ENCODE peak calls at places on chromosomes 5 and 9, in eight cellular contexts. H is kidney epithelial cell; D is MM.1S; G is gastrocnemius medialis; Y is heart right ventricle; K is WERI-Rb-1; W is CD8-positive, alpha-beta memory T cell; C is tibial nerve. E is an unnamed sample.

GRCh38 chr9:107890921-107891465 is 401.4 kb upstream of the KLF4 start:
- DNase-seq in H (peak; percentile 54), D (no peak), G (no peak), Y (no peak), K (no peak), W (no peak), C (no peak), E (no peak)

GRCh38 chr5:77316871-77317661 is 106.6 kb downstream of the PDE8B start:
- DNase-seq in H (no peak), D (no peak), G (no peak), Y (no peak), K (no peak), W (no peak), C (no peak), E (no peak)

GRCh38 chr9:104240890-104241289 is 146.8 kb downstream of the SMC2 start:
- DNase-seq in H (no peak), D (no peak), G (no peak), Y (no peak), K (no peak), W (no peak), C (no peak), E (no peak)

GRCh38 chr9:104091708-104092107 is 2.4 kb upstream of the SMC2 start:
- DNase-seq in H (no peak), D (no peak), G (peak; percentile 33), Y (peak; percentile 55), K (no peak), W (no peak), C (no peak), E (no peak)

GRCh38 chr5:133114166-133114932 is 62.5 kb downstream of the HSPA4 start:
- DNase-seq in H (no peak), D (no peak), G (no peak), Y (no peak), K (peak; percentile 41), W (no peak), C (no peak), E (no peak)

GRCh38 chr5:135829179-135829578 is 5.3 kb upstream of the SLC25A48 start:
- DNase-seq in H (no peak), D (no peak), G (no peak), Y (no peak), K (no peak), W (no peak), C (no peak), E (peak; percentile 30)

GRCh38 chr9:2718001-2718697 is 839 bp downstream of the KCNV2 start:
- DNase-seq in H (no peak), D (no peak), G (no peak), Y (no peak), K (peak; percentile 92), W (no peak), C (no peak), E (no peak)

GRCh38 chr9:115691097-115691496 is 462.5 kb upstream of the PAPPA start:
- DNase-seq in H (peak; percentile 92), D (no peak), G (no peak), Y (no peak), K (no peak), W (no peak), C (no peak), E (no peak)

GRCh38 chr5:36156619-36157018 is 4.7 kb downstream of the SKP2 start:
- DNase-seq in H (no peak), D (no peak), G (no peak), Y (no peak), K (no peak), W (no peak), C (no peak), E (no peak)

GRCh38 chr5:150862070-150862469 is 15.7 kb downstream of the IRGM start:
- DNase-seq in H (no peak), D (no peak), G (no peak), Y (no peak), K (no peak), W (no peak), C (no peak), E (no peak)

GRCh38 chr9:122217640-122218039 is 11.1 kb downstream of the LHX6 start:
- DNase-seq in H (no peak), D (no peak), G (no peak), Y (no peak), K (no peak), W (no peak), C (no peak), E (peak; percentile 17)

GRCh38 chr9:133994359-133995011 is 2.4 kb upstream of the VAV2 start:
- DNase-seq in H (no peak), D (peak; percentile 62), G (peak; percentile 39), Y (peak; percentile 78), K (peak; percentile 86), W (peak; percentile 60), C (peak; percentile 79), E (peak; percentile 96)

GRCh38 chr5:134396274-134396673 is 15.4 kb downstream of the CDKN2AIPNL start:
- DNase-seq in H (no peak), D (no peak), G (no peak), Y (no peak), K (no peak), W (no peak), C (no peak), E (no peak)

GRCh38 chr5:176441921-176442323 is 6.3 kb upstream of the FAF2 start:
- DNase-seq in H (no peak), D (no peak), G (no peak), Y (no peak), K (peak; percentile 39), W (no peak), C (no peak), E (peak; percentile 64)

GRCh38 chr9:113508111-113508749 is 44.7 kb downstream of the RGS3 start:
- DNase-seq in H (no peak), D (no peak), G (no peak), Y (no peak), K (no peak), W (no peak), C (peak; percentile 27), E (peak; percentile 70)

GRCh38 chr9:124855944-124856773 is 2.9 kb downstream of the WDR38 start:
- DNase-seq in H (no peak), D (no peak), G (no peak), Y (no peak), K (peak; percentile 86), W (no peak), C (no peak), E (peak; percentile 93)

GRCh38 chr9:21854119-21854518 is 51.7 kb downstream of the MTAP start:
- DNase-seq in H (no peak), D (no peak), G (no peak), Y (no peak), K (no peak), W (no peak), C (no peak), E (no peak)

GRCh38 chr9:25716220-25716872 is 38.1 kb upstream of the TUSC1 start:
- DNase-seq in H (peak; percentile 34), D (no peak), G (no peak), Y (peak; percentile 4), K (no peak), W (no peak), C (peak; percentile 4), E (peak; percentile 80)

GRCh38 chr9:136014147-136014927 is 53.2 kb upstream of the UBAC1 start:
- DNase-seq in H (no peak), D (no peak), G (no peak), Y (no peak), K (no peak), W (no peak), C (no peak), E (no peak)

GRCh38 chr9:97474373-97474925 is 27.0 kb upstream of the TMOD1 start:
- DNase-seq in H (no peak), D (no peak), G (no peak), Y (no peak), K (no peak), W (no peak), C (no peak), E (no peak)

GRCh38 chr5:132677191-132677590 is 3.4 kb downstream of the IL4 start:
- DNase-seq in H (peak; percentile 83), D (no peak), G (no peak), Y (no peak), K (peak; percentile 55), W (no peak), C (no peak), E (peak; percentile 78)

GRCh38 chr5:61625682-61626620 is 293.9 kb downstream of the ZSWIM6 start:
- DNase-seq in H (no peak), D (peak; percentile 22), G (peak; percentile 31), Y (peak; percentile 82), K (no peak), W (peak; percentile 4), C (peak; percentile 43), E (peak; percentile 91)

DNA sequence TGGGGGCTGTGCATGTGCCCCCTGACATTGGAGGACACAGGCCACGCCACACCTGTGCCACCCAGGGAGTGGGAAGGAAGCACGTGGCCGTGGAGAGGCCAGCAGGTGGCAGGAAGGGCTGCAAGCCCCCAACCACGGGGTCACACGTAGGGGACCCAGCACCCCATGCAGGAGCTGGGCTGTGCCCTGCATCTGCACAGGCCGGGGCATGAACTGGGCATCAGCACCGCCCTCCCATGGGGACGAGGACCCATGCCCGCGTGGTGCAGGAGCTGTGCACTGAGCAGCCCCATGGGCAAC is 13.8 kb upstream of the CLPTM1L start:
- DNase-seq in H (no peak), D (no peak), G (no peak), Y (no peak), K (no peak), W (no peak), C (no peak), E (no peak)
- H3K27me3 ChIP-seq in H (peaks cover 18% of the 10 kb centered on the region), D (peaks cover 3% of the 10 kb centered on the region), G (peaks cover 31% of the 10 kb centered on the region), Y (peaks cover 67% of the 10 kb centered on the region), K (no peaks in the 10 kb centered on the region), W (peaks cover 19% of the 10 kb centered on the region), C (no peaks in the 10 kb centered on the region), E (peaks cover 3% of the 10 kb centered on the region)

GRCh38 chr5:5512496-5512895 is 90.0 kb downstream of the ICE1 start:
- DNase-seq in H (no peak), D (no peak), G (no peak), Y (no peak), K (no peak), W (no peak), C (no peak), E (no peak)

GRCh38 chr5:5511904-5512416 is 89.5 kb downstream of the ICE1 start:
- DNase-seq in H (no peak), D (no peak), G (no peak), Y (no peak), K (no peak), W (no peak), C (no peak), E (no peak)
- H3K27me3 ChIP-seq in H (no peaks in the 10 kb centered on the region), D (no peaks in the 10 kb centered on the region), G (no peaks in the 10 kb centered on the region), Y (peaks cover 3% of the 10 kb centered on the region), K (no peaks in the 10 kb centered on the region), W (peaks cover 2% of the 10 kb centered on the region), C (no peaks in the 10 kb centered on the region), E (no peaks in the 10 kb centered on the region)

GRCh38 chr5:157193699-157194424 is 13.2 kb downstream of the ITK start:
- DNase-seq in H (no peak), D (no peak), G (no peak), Y (no peak), K (no peak), W (peak; percentile 77), C (no peak), E (no peak)
- H3K27me3 ChIP-seq in H (no peaks in the 10 kb centered on the region), D (no peaks in the 10 kb centered on the region), G (no peaks in the 10 kb centered on the region), Y (peaks cover 33% of the 10 kb centered on the region), K (no peaks in the 10 kb centered on the region), W (no peaks in the 10 kb centered on the region), C (no peaks in the 10 kb centered on the region), E (no peaks in the 10 kb centered on the region)

DNA sequence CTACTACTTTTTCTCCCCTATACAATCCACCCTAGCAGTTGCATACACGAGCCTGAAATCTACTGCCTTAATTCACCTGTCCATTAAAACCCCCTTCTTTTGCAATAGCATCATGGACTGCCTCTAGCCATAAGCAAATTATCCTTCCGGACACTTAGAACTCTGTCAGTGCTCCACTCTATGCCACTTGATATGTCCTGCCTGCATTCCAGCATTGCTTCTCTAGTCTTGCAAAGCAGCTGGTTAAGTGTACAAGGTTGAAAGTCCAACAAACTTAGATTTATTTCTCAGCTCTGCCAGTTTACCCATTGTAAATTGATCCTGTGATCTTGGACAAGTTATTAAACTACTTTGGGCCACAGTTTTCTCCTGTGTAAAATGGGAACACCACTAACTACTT is 198.0 kb downstream of the EPB41L4A start:
- DNase-seq in H (no peak), D (no peak), G (no peak), Y (no peak), K (no peak), W (no peak), C (no peak), E (no peak)
- H3K27me3 ChIP-seq in H (no peaks in the 10 kb centered on the region), D (no peaks in the 10 kb centered on the region), G (no peaks in the 10 kb centered on the region), Y (no peaks in the 10 kb centered on the region), K (no peaks in the 10 kb centered on the region), W (no peaks in the 10 kb centered on the region), C (no peaks in the 10 kb centered on the region), E (peaks cover 3% of the 10 kb centered on the region)